ENCODE peak calls at places on chromosomes 2 and 18, in eight cellular contexts. One of them, this sample, is unnamed.
A peak's percentile ranks its signal among the peaks of the same experiment; 100 is the strongest.

GRCh38 chr2:203580846-203581245 is 45.7 kb upstream of the RAPH1 start:
- DNase-seq in HCT116: no peak
- DNase-seq in fibroblast of mammary gland: no peak
- DNase-seq in GM06990: no peak
- DNase-seq in stomach: no peak
- DNase-seq in fibroblast of lung: no peak
- DNase-seq in AG10803: no peak
- DNase-seq in GM13976: no peak
- DNase-seq in this sample: no peak

GRCh38 chr2:27932396-27932795 is 41.9 kb downstream of the BABAM2 start:
- DNase-seq in AG10803: peak; percentile 48
- DNase-seq in fibroblast of lung: peak; percentile 17
- DNase-seq in fibroblast of mammary gland: peak; percentile 48
- DNase-seq in GM13976: no peak
- DNase-seq in stomach: no peak
- DNase-seq in GM06990: no peak
- DNase-seq in HCT116: peak; percentile 54
- DNase-seq in this sample: peak; percentile 16

GRCh38 chr2:157404363-157404762 is 39.5 kb downstream of the CYTIP start:
- DNase-seq in GM13976: peak; percentile 72
- DNase-seq in GM06990: peak; percentile 73
- DNase-seq in fibroblast of lung: no peak
- DNase-seq in stomach: no peak
- DNase-seq in HCT116: no peak
- DNase-seq in AG10803: no peak
- DNase-seq in fibroblast of mammary gland: peak; percentile 12
- DNase-seq in this sample: no peak

GRCh38 chr2:150267651-150268415 is 219.6 kb downstream of the RND3 start:
- DNase-seq in GM13976: no peak
- DNase-seq in GM06990: no peak
- DNase-seq in AG10803: no peak
- DNase-seq in fibroblast of lung: no peak
- DNase-seq in stomach: no peak
- DNase-seq in fibroblast of mammary gland: no peak
- DNase-seq in HCT116: no peak
- DNase-seq in this sample: no peak

GRCh38 chr2:128497461-128497860 is 178.8 kb upstream of the HS6ST1 start:
- DNase-seq in AG10803: no peak
- DNase-seq in GM06990: no peak
- DNase-seq in HCT116: no peak
- DNase-seq in fibroblast of mammary gland: no peak
- DNase-seq in GM13976: no peak
- DNase-seq in fibroblast of lung: no peak
- DNase-seq in stomach: peak; percentile 8
- DNase-seq in this sample: no peak

GRCh38 chr2:26162963-26163362 is 9.9 kb upstream of the GAREM2 start:
- DNase-seq in GM13976: no peak
- DNase-seq in AG10803: no peak
- DNase-seq in stomach: no peak
- DNase-seq in fibroblast of lung: no peak
- DNase-seq in HCT116: no peak
- DNase-seq in fibroblast of mammary gland: no peak
- DNase-seq in GM06990: no peak
- DNase-seq in this sample: no peak

GRCh38 chr2:1494906-1495305 is 81.6 kb downstream of the TPO start:
- DNase-seq in AG10803: no peak
- DNase-seq in GM13976: no peak
- DNase-seq in fibroblast of mammary gland: no peak
- DNase-seq in GM06990: no peak
- DNase-seq in HCT116: no peak
- DNase-seq in stomach: no peak
- DNase-seq in fibroblast of lung: no peak
- DNase-seq in this sample: no peak

GRCh38 chr18:75554112-75554511 is 126.6 kb upstream of the SMIM21 start:
- DNase-seq in fibroblast of lung: no peak
- DNase-seq in AG10803: no peak
- DNase-seq in fibroblast of mammary gland: no peak
- DNase-seq in stomach: no peak
- DNase-seq in GM06990: no peak
- DNase-seq in GM13976: no peak
- DNase-seq in HCT116: no peak
- DNase-seq in this sample: no peak

GRCh38 chr2:16313235-16313980 is 352.2 kb downstream of the CYRIA start:
- DNase-seq in HCT116: no peak
- DNase-seq in AG10803: no peak
- DNase-seq in GM13976: no peak
- DNase-seq in stomach: no peak
- DNase-seq in fibroblast of lung: no peak
- DNase-seq in fibroblast of mammary gland: no peak
- DNase-seq in GM06990: no peak
- DNase-seq in this sample: no peak

GRCh38 chr2:160387558-160388262 is 105.9 kb downstream of the RBMS1 start:
- DNase-seq in stomach: peak; percentile 41
- DNase-seq in GM06990: no peak
- DNase-seq in HCT116: no peak
- DNase-seq in fibroblast of lung: peak; percentile 100
- DNase-seq in GM13976: no peak
- DNase-seq in AG10803: peak; percentile 99
- DNase-seq in fibroblast of mammary gland: peak; percentile 100
- DNase-seq in this sample: peak; percentile 96

GRCh38 chr2:194883711-194884110 is 773.3 kb upstream of the SLC39A10 start:
- DNase-seq in AG10803: no peak
- DNase-seq in HCT116: no peak
- DNase-seq in GM13976: no peak
- DNase-seq in GM06990: no peak
- DNase-seq in stomach: no peak
- DNase-seq in fibroblast of mammary gland: no peak
- DNase-seq in fibroblast of lung: no peak
- DNase-seq in this sample: no peak
- TF ChIP-seq CTCF in AG10803: no peak
- TF ChIP-seq CTCF in HCT116: no peak
- TF ChIP-seq CTCF in GM13976: no peak
- TF ChIP-seq CTCF in GM06990: no peak
- TF ChIP-seq CTCF in stomach: no peak
- TF ChIP-seq CTCF in fibroblast of mammary gland: no peak
- TF ChIP-seq CTCF in fibroblast of lung: no peak
- TF ChIP-seq CTCF in this sample: no peak

GRCh38 chr2:232597362-232598079 is 35.9 kb upstream of the EFHD1 start:
- DNase-seq in GM13976: no peak
- DNase-seq in fibroblast of mammary gland: no peak
- DNase-seq in fibroblast of lung: no peak
- DNase-seq in HCT116: no peak
- DNase-seq in stomach: no peak
- DNase-seq in AG10803: no peak
- DNase-seq in GM06990: no peak
- DNase-seq in this sample: no peak

GRCh38 chr2:232588680-232589585 is 38.4 kb downstream of the EIF4E2 start:
- DNase-seq in HCT116: no peak
- DNase-seq in fibroblast of mammary gland: peak; percentile 81
- DNase-seq in fibroblast of lung: peak; percentile 79
- DNase-seq in GM13976: no peak
- DNase-seq in GM06990: no peak
- DNase-seq in stomach: peak; percentile 86
- DNase-seq in AG10803: peak; percentile 84
- DNase-seq in this sample: peak; percentile 35

GRCh38 chr2:232593931-232594330 is 39.5 kb upstream of the EFHD1 start:
- DNase-seq in fibroblast of mammary gland: no peak
- DNase-seq in stomach: no peak
- DNase-seq in GM06990: no peak
- DNase-seq in HCT116: no peak
- DNase-seq in AG10803: no peak
- DNase-seq in fibroblast of lung: no peak
- DNase-seq in GM13976: no peak
- DNase-seq in this sample: no peak

GRCh38 chr2:232588031-232588430 is 37.5 kb downstream of the EIF4E2 start:
- DNase-seq in GM06990: no peak
- DNase-seq in HCT116: no peak
- DNase-seq in fibroblast of lung: no peak
- DNase-seq in stomach: no peak
- DNase-seq in AG10803: no peak
- DNase-seq in GM13976: no peak
- DNase-seq in fibroblast of mammary gland: no peak
- DNase-seq in this sample: no peak

DNA sequence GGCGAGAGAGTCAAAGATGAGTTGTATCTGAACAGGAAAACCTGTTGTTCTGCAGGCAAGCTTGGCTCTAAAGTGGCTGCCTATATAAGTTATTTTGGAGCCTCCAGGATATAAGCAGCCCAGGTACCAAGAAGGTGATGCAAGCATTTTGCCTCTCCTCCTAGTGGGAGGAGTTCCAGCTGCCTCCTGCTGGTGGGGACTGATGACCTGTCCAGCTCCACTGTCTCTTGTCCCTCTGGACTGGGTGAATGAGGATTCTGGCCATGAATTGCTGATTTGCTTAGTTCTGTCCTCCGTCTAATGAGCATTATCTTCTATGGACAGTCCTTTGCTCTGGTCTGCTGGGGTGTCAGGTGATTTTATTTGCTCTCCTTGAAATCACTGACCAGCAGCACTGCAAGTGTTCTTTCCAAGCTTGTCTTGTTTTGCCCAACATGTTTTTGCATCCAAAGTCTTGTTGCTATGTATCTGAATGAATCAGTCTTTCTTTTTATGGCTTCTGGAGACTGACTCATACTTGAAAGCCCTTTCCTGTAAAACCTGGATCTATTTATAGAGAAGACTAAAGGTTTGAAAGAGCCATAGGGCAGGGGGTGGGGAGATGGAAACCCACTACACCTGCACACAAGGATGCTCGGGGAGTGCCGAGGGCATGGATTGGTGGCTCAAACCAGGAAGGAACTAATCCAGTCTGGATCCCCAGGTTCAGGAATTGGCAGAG is 40.6 kb upstream of the EFHD1 start:
- DNase-seq in fibroblast of lung: peak; percentile 48
- DNase-seq in GM06990: no peak
- DNase-seq in GM13976: no peak
- DNase-seq in stomach: no peak
- DNase-seq in HCT116: peak; percentile 77
- DNase-seq in AG10803: peak; percentile 90
- DNase-seq in fibroblast of mammary gland: peak; percentile 88
- DNase-seq in this sample: peak; percentile 96
- TF ChIP-seq CTCF in fibroblast of lung: no peak
- TF ChIP-seq CTCF in GM06990: no peak
- TF ChIP-seq CTCF in GM13976: no peak
- TF ChIP-seq CTCF in stomach: no peak
- TF ChIP-seq CTCF in HCT116: peak; percentile 40
- TF ChIP-seq CTCF in AG10803: peak; percentile 31
- TF ChIP-seq CTCF in fibroblast of mammary gland: no peak
- TF ChIP-seq CTCF in this sample: peak; percentile 61

GRCh38 chr2:42792583-42793313 is at the start of gene HAAO:
- DNase-seq in fibroblast of lung: no peak
- DNase-seq in GM06990: peak; percentile 73
- DNase-seq in HCT116: no peak
- DNase-seq in fibroblast of mammary gland: no peak
- DNase-seq in stomach: peak; percentile 52
- DNase-seq in GM13976: peak; percentile 74
- DNase-seq in AG10803: no peak
- DNase-seq in this sample: no peak
- TF ChIP-seq CTCF in fibroblast of lung: no peak
- TF ChIP-seq CTCF in GM06990: peak; percentile 34
- TF ChIP-seq CTCF in HCT116: no peak
- TF ChIP-seq CTCF in fibroblast of mammary gland: no peak
- TF ChIP-seq CTCF in stomach: no peak
- TF ChIP-seq CTCF in GM13976: peak; percentile 25
- TF ChIP-seq CTCF in AG10803: no peak
- TF ChIP-seq CTCF in this sample: peak; percentile 25

DNA sequence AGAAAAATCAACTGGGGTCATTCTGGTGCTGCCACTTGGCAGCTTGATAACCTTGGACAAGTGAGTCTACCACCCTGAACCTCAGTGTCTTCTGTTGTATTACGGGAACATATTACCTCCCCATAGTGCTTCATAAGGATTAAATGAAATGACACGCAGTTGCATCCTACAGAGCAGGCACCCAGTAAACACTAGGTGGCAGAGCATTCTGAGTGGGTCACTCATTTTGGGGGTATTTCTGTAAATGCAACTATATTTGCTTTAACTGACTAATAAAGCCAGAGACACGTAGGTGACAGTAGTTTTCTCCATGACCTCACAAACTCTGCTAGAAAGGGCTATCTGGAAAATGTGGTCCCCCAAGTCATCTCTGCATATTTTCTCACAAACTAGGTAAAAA is 4.7 kb downstream of the CD226 start:
- DNase-seq in GM13976: no peak
- DNase-seq in GM06990: no peak
- DNase-seq in stomach: no peak
- DNase-seq in fibroblast of lung: no peak
- DNase-seq in HCT116: no peak
- DNase-seq in fibroblast of mammary gland: no peak
- DNase-seq in AG10803: no peak
- DNase-seq in this sample: no peak
- TF ChIP-seq CTCF in GM13976: peak; percentile 9
- TF ChIP-seq CTCF in GM06990: peak; percentile 35
- TF ChIP-seq CTCF in stomach: no peak
- TF ChIP-seq CTCF in fibroblast of lung: no peak
- TF ChIP-seq CTCF in HCT116: peak; percentile 12
- TF ChIP-seq CTCF in fibroblast of mammary gland: peak; percentile 20
- TF ChIP-seq CTCF in AG10803: peak; percentile 14
- TF ChIP-seq CTCF in this sample: peak; percentile 68

GRCh38 chr2:74250189-74250631 is 51.8 kb downstream of the MTHFD2 start:
- DNase-seq in GM13976: peak; percentile 82
- DNase-seq in fibroblast of mammary gland: peak; percentile 44
- DNase-seq in GM06990: peak; percentile 18
- DNase-seq in HCT116: peak; percentile 36
- DNase-seq in AG10803: peak; percentile 36
- DNase-seq in stomach: peak; percentile 59
- DNase-seq in fibroblast of lung: peak; percentile 49
- DNase-seq in this sample: no peak
- TF ChIP-seq CTCF in GM13976: peak; percentile 65
- TF ChIP-seq CTCF in fibroblast of mammary gland: peak; percentile 74
- TF ChIP-seq CTCF in GM06990: peak; percentile 83
- TF ChIP-seq CTCF in HCT116: peak; percentile 83
- TF ChIP-seq CTCF in AG10803: peak; percentile 78
- TF ChIP-seq CTCF in stomach: peak; percentile 56
- TF ChIP-seq CTCF in fibroblast of lung: peak; percentile 69
- TF ChIP-seq CTCF in this sample: peak; percentile 90

GRCh38 chr2:22842209-22842608 is 542.8 kb upstream of the KLHL29 start:
- DNase-seq in HCT116: no peak
- DNase-seq in GM06990: no peak
- DNase-seq in fibroblast of lung: no peak
- DNase-seq in stomach: no peak
- DNase-seq in GM13976: no peak
- DNase-seq in AG10803: no peak
- DNase-seq in fibroblast of mammary gland: no peak
- DNase-seq in this sample: no peak

DNA sequence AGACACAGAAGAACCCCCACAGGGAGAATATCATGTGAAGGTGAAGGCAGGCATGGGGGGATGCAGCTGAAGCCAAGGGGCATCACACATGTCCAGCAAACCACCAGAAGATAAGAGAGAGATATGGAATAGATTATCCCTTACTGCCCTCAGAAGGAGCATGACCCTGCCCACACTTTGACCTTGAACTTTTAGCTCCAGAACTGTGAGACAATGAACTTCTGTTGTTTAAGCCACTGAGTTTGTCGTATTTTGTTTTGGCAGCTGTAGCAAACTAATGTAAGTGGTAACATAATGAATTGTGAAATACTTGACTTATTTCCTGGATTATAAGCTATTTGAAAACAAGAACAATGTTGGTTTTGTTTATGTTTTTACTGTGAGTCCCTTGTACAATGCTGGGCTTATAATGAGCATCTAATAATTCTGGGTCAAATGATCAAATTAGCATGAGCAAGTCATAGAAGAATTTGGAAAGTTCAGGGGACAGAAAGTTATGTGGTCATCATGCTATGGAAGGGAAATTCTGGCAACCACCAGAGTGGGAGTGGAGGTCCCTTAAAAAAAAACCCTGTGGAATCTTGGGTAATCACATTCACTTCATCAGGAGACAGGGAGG is 541.0 kb upstream of the KLHL29 start:
- DNase-seq in GM06990: no peak
- DNase-seq in AG10803: no peak
- DNase-seq in stomach: no peak
- DNase-seq in fibroblast of lung: no peak
- DNase-seq in GM13976: no peak
- DNase-seq in fibroblast of mammary gland: no peak
- DNase-seq in HCT116: no peak
- DNase-seq in this sample: no peak
- TF ChIP-seq CTCF in GM06990: no peak
- TF ChIP-seq CTCF in AG10803: no peak
- TF ChIP-seq CTCF in stomach: no peak
- TF ChIP-seq CTCF in fibroblast of lung: no peak
- TF ChIP-seq CTCF in GM13976: no peak
- TF ChIP-seq CTCF in fibroblast of mammary gland: no peak
- TF ChIP-seq CTCF in HCT116: no peak
- TF ChIP-seq CTCF in this sample: no peak

This sample was measured in HFFc6.